ENCODE peak calls at places on chromosomes 4 and X, in seven cellular contexts. One of them, this sample, is unnamed.

GRCh38 chrX:44898411-44899221 is 25.6 kb downstream of the KDM6A start:
- DNase-seq in endothelial cell of umbilical vein: no peak
- DNase-seq in heart left ventricle: no peak
- DNase-seq in coronary artery: no peak
- DNase-seq in HL-60: no peak
- DNase-seq in HCT116: no peak
- DNase-seq in stomach: peak
- DNase-seq in this sample: no peak

GRCh38 chr4:139214039-139214534 is 37.1 kb upstream of the ELF2 start:
- DNase-seq in heart left ventricle: peak
- DNase-seq in HL-60: peak
- DNase-seq in stomach: peak
- DNase-seq in HCT116: no peak
- DNase-seq in coronary artery: no peak
- DNase-seq in endothelial cell of umbilical vein: no peak
- DNase-seq in this sample: no peak

GRCh38 chr4:73952352-73952751 is 29.5 kb downstream of the PF4 start:
- DNase-seq in stomach: no peak
- DNase-seq in heart left ventricle: no peak
- DNase-seq in coronary artery: no peak
- DNase-seq in HCT116: no peak
- DNase-seq in endothelial cell of umbilical vein: no peak
- DNase-seq in HL-60: no peak
- DNase-seq in this sample: no peak

GRCh38 chr4:4627111-4627510 is 85.3 kb upstream of the STX18 start:
- DNase-seq in heart left ventricle: no peak
- DNase-seq in endothelial cell of umbilical vein: no peak
- DNase-seq in stomach: no peak
- DNase-seq in HL-60: no peak
- DNase-seq in coronary artery: no peak
- DNase-seq in HCT116: no peak
- DNase-seq in this sample: no peak

GRCh38 chrX:33336783-33337182 is 125.4 kb upstream of the DMD start:
- DNase-seq in HCT116: no peak
- DNase-seq in heart left ventricle: peak
- DNase-seq in HL-60: peak
- DNase-seq in endothelial cell of umbilical vein: peak
- DNase-seq in coronary artery: no peak
- DNase-seq in stomach: no peak
- DNase-seq in this sample: no peak

GRCh38 chrX:133645977-133646750 is 230.9 kb upstream of the GPC4 start:
- DNase-seq in HL-60: no peak
- DNase-seq in heart left ventricle: no peak
- DNase-seq in stomach: no peak
- DNase-seq in HCT116: no peak
- DNase-seq in endothelial cell of umbilical vein: no peak
- DNase-seq in coronary artery: no peak
- DNase-seq in this sample: no peak

GRCh38 chr4:85084371-85085170 is 118.1 kb upstream of the WDFY3 start:
- DNase-seq in coronary artery: no peak
- DNase-seq in HCT116: peak
- DNase-seq in HL-60: peak
- DNase-seq in stomach: no peak
- DNase-seq in heart left ventricle: peak
- DNase-seq in endothelial cell of umbilical vein: peak
- DNase-seq in this sample: peak

GRCh38 chrX:135521405-135522131 is 1.1 kb downstream of the INTS6L start:
- DNase-seq in heart left ventricle: peak
- DNase-seq in stomach: peak
- DNase-seq in HCT116: peak
- DNase-seq in coronary artery: peak
- DNase-seq in HL-60: peak
- DNase-seq in endothelial cell of umbilical vein: peak
- DNase-seq in this sample: peak

GRCh38 chrX:131821945-131822622 is 201.0 kb upstream of the STK26 start:
- DNase-seq in heart left ventricle: peak
- DNase-seq in HL-60: peak
- DNase-seq in HCT116: no peak
- DNase-seq in endothelial cell of umbilical vein: no peak
- DNase-seq in stomach: peak
- DNase-seq in coronary artery: peak
- DNase-seq in this sample: peak

GRCh38 chr4:384311-385010 is 46.8 kb downstream of the ZNF141 start:
- DNase-seq in coronary artery: no peak
- DNase-seq in HL-60: peak
- DNase-seq in endothelial cell of umbilical vein: no peak
- DNase-seq in heart left ventricle: no peak
- DNase-seq in HCT116: no peak
- DNase-seq in stomach: no peak
- DNase-seq in this sample: no peak

GRCh38 chr4:386708-387105 is 49.1 kb downstream of the ZNF141 start:
- DNase-seq in HCT116: no peak
- DNase-seq in endothelial cell of umbilical vein: no peak
- DNase-seq in HL-60: no peak
- DNase-seq in heart left ventricle: no peak
- DNase-seq in stomach: no peak
- DNase-seq in coronary artery: no peak
- DNase-seq in this sample: no peak

DNA sequence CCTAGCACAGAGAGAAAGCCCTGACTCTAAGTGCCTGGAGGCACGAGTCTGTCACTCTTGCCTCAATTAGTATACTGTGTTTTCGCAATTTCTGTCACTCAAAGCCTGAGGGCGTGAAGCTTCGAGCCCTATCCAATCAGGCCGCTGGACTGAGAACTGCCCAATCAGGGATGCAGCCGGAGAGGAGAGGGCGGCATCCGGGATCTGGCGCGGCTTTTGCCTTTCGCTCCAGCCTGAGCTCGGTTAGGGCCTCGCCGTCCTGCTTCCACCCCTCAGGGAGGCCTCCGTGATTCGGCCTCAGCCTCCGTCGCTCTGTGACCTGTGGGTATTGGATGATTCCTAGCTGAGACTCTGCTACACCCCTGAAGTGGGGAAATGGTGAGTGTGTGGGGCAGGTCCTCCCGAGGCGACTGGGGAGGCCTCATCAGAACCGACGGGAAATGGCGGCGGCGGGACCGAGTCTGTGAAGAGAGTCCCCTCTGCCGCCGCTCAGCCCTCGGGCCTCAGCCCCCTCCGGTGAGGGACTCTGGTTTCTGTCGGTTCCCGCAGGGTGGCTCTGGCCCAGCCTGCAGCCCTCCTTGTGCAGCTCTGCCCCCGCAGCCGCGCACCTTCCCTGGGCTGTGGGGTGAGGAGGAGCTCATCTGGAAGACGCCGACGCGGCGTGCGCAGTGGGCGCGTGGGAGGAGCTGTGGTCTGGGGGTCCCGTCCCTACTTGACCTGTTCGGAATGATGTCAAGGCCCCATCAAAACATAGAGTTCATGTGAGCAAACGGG is 48.5 kb downstream of the ZNF141 start:
- DNase-seq in coronary artery: no peak
- DNase-seq in endothelial cell of umbilical vein: no peak
- DNase-seq in HL-60: no peak
- DNase-seq in HCT116: no peak
- DNase-seq in stomach: no peak
- DNase-seq in heart left ventricle: no peak
- DNase-seq in this sample: no peak
- H3K4me3 ChIP-seq in coronary artery: no peak
- H3K4me3 ChIP-seq in endothelial cell of umbilical vein: no peak
- H3K4me3 ChIP-seq in HL-60: no peak
- H3K4me3 ChIP-seq in HCT116: no peak
- H3K4me3 ChIP-seq in stomach: no peak
- H3K4me3 ChIP-seq in heart left ventricle: no peak
- H3K4me3 ChIP-seq in this sample: no peak

GRCh38 chr4:186475202-186475601 is 80.2 kb downstream of the MTNR1A start:
- DNase-seq in HL-60: no peak
- DNase-seq in coronary artery: no peak
- DNase-seq in stomach: no peak
- DNase-seq in heart left ventricle: no peak
- DNase-seq in HCT116: no peak
- DNase-seq in endothelial cell of umbilical vein: no peak
- DNase-seq in this sample: no peak

GRCh38 chr4:186473933-186474332 is 81.4 kb downstream of the MTNR1A start:
- DNase-seq in coronary artery: no peak
- DNase-seq in heart left ventricle: no peak
- DNase-seq in HCT116: no peak
- DNase-seq in endothelial cell of umbilical vein: no peak
- DNase-seq in HL-60: no peak
- DNase-seq in stomach: no peak
- DNase-seq in this sample: no peak

GRCh38 chr4:186471441-186471840 is 83.9 kb downstream of the MTNR1A start:
- DNase-seq in heart left ventricle: no peak
- DNase-seq in stomach: no peak
- DNase-seq in HCT116: no peak
- DNase-seq in HL-60: no peak
- DNase-seq in coronary artery: no peak
- DNase-seq in endothelial cell of umbilical vein: no peak
- DNase-seq in this sample: no peak

DNA sequence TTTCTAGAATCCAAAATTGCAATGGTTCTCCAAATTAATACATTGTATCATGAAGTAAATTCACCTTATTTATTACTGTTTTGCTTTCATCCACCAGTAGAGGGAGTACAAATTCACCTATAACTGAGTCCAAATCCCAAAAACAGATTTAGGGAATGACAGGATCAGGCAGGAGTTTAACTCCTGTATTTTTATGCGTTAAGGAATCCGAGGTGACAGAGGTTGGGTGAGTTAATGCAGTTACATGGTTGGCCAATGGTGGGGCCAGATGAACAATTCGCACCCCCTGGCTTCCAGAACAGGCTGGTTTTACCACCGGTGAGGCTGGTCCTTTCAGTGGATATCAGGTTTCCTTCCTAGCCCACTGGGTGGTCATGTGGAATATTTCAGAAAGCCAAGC is 82.4 kb downstream of the MTNR1A start:
- DNase-seq in coronary artery: no peak
- DNase-seq in stomach: no peak
- DNase-seq in HCT116: peak
- DNase-seq in endothelial cell of umbilical vein: no peak
- DNase-seq in heart left ventricle: no peak
- DNase-seq in HL-60: no peak
- DNase-seq in this sample: no peak
- TF ChIP-seq CTCF in coronary artery: peak
- TF ChIP-seq CTCF in stomach: peak
- TF ChIP-seq CTCF in HCT116: peak
- TF ChIP-seq CTCF in endothelial cell of umbilical vein: no peak
- TF ChIP-seq CTCF in heart left ventricle: peak
- TF ChIP-seq CTCF in HL-60: peak
- TF ChIP-seq CTCF in this sample: peak

GRCh38 chr4:51844157-51845054 is 1.5 kb downstream of the DCUN1D4 start:
- DNase-seq in heart left ventricle: peak
- DNase-seq in HL-60: peak
- DNase-seq in stomach: peak
- DNase-seq in endothelial cell of umbilical vein: peak
- DNase-seq in coronary artery: peak
- DNase-seq in HCT116: peak
- DNase-seq in this sample: peak

GRCh38 chr4:51842554-51843308 is at the start of gene DCUN1D4:
- DNase-seq in HCT116: peak
- DNase-seq in stomach: peak
- DNase-seq in HL-60: peak
- DNase-seq in coronary artery: peak
- DNase-seq in heart left ventricle: peak
- DNase-seq in endothelial cell of umbilical vein: peak
- DNase-seq in this sample: peak

GRCh38 chr4:51843309-51844156 is 580 bp downstream of the DCUN1D4 start:
- DNase-seq in coronary artery: peak
- DNase-seq in stomach: peak
- DNase-seq in endothelial cell of umbilical vein: peak
- DNase-seq in heart left ventricle: peak
- DNase-seq in HCT116: no peak
- DNase-seq in HL-60: peak
- DNase-seq in this sample: peak

GRCh38 chr4:51840791-51841190 is 2.2 kb upstream of the DCUN1D4 start:
- DNase-seq in endothelial cell of umbilical vein: no peak
- DNase-seq in HCT116: no peak
- DNase-seq in heart left ventricle: no peak
- DNase-seq in stomach: no peak
- DNase-seq in coronary artery: no peak
- DNase-seq in HL-60: no peak
- DNase-seq in this sample: no peak

GRCh38 chr4:51842167-51842553 is 793 bp upstream of the DCUN1D4 start:
- DNase-seq in heart left ventricle: no peak
- DNase-seq in coronary artery: no peak
- DNase-seq in stomach: no peak
- DNase-seq in HCT116: no peak
- DNase-seq in HL-60: no peak
- DNase-seq in endothelial cell of umbilical vein: no peak
- DNase-seq in this sample: no peak
- H3K27ac ChIP-seq in heart left ventricle: peak
- H3K27ac ChIP-seq in coronary artery: peak
- H3K27ac ChIP-seq in stomach: peak
- H3K27ac ChIP-seq in HCT116: peak
- H3K27ac ChIP-seq in HL-60: no peak
- H3K27ac ChIP-seq in endothelial cell of umbilical vein: no peak
- H3K27ac ChIP-seq in this sample: peak

GRCh38 chr4:56391270-56391669 is 4.0 kb upstream of the AASDH start:
- DNase-seq in HL-60: no peak
- DNase-seq in HCT116: no peak
- DNase-seq in endothelial cell of umbilical vein: no peak
- DNase-seq in stomach: no peak
- DNase-seq in coronary artery: no peak
- DNase-seq in heart left ventricle: no peak
- DNase-seq in this sample: no peak

GRCh38 chr4:56388311-56388710 is 1.0 kb upstream of the AASDH start:
- DNase-seq in endothelial cell of umbilical vein: peak
- DNase-seq in HCT116: no peak
- DNase-seq in coronary artery: no peak
- DNase-seq in HL-60: no peak
- DNase-seq in heart left ventricle: no peak
- DNase-seq in stomach: no peak
- DNase-seq in this sample: no peak

GRCh38 chr4:56389558-56389957 is 2.3 kb upstream of the AASDH start:
- DNase-seq in endothelial cell of umbilical vein: no peak
- DNase-seq in stomach: no peak
- DNase-seq in HCT116: no peak
- DNase-seq in HL-60: no peak
- DNase-seq in coronary artery: no peak
- DNase-seq in heart left ventricle: no peak
- DNase-seq in this sample: no peak

GRCh38 chr4:56387023-56388001 is at the start of gene AASDH:
- DNase-seq in stomach: peak
- DNase-seq in HCT116: peak
- DNase-seq in heart left ventricle: peak
- DNase-seq in endothelial cell of umbilical vein: peak
- DNase-seq in coronary artery: peak
- DNase-seq in HL-60: peak
- DNase-seq in this sample: peak

DNA sequence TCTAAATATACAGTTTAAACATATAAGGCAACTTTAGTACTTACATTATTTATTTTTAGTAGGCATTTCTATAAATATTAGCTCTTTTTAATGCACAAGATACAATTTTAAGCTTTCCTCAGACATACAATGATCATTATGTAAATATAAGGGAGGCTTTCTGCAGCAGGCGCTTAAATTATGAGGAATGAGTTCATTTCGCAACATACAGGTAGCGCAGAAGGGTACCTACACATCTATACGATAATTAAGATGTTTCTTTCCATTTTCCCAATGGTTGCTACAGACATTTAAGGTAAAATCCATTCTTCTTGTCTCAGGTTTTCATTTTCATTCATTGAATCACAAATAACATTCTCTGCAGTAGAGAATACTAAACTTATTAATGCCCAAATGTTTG is 1.2 kb downstream of the AASDH start:
- DNase-seq in HL-60: no peak
- DNase-seq in endothelial cell of umbilical vein: no peak
- DNase-seq in coronary artery: no peak
- DNase-seq in stomach: no peak
- DNase-seq in heart left ventricle: no peak
- DNase-seq in HCT116: no peak
- DNase-seq in this sample: no peak
- H3K4me3 ChIP-seq in HL-60: peak
- H3K4me3 ChIP-seq in endothelial cell of umbilical vein: no peak
- H3K4me3 ChIP-seq in coronary artery: peak
- H3K4me3 ChIP-seq in stomach: peak
- H3K4me3 ChIP-seq in heart left ventricle: peak
- H3K4me3 ChIP-seq in HCT116: peak
- H3K4me3 ChIP-seq in this sample: no peak

This sample was measured in lung.